ENCODE peak calls at places on chromosomes 6 and 20, in five cellular contexts. X, V, B, P and Z are unnamed samples.

GRCh38 chr20:20360464-20360863 is 7.4 kb upstream of the INSM1 start:
- DNase-seq in P (peak; percentile 45), X (peak; percentile 17), B (peak; percentile 49), V (peak; percentile 53), Z (peak; percentile 28)

GRCh38 chr6:27768556-27768955 is 143.6 kb downstream of the OR2B2 start:
- DNase-seq in V (no peak), B (no peak), P (no peak), X (no peak), Z (no peak)

GRCh38 chr6:133512410-133513016 is 271.4 kb downstream of the EYA4 start:
- DNase-seq in B (peak; percentile 3), P (peak; percentile 49), V (peak; percentile 40), X (no peak), Z (peak; percentile 27)

GRCh38 chr6:159134701-159135364 is 34.4 kb upstream of the FNDC1 start:
- DNase-seq in X (peak; percentile 60), V (peak; percentile 76), P (peak; percentile 33), B (peak; percentile 65), Z (peak; percentile 19)

GRCh38 chr6:150068786-150069648 is at the start of gene ULBP3:
- DNase-seq in P (peak; percentile 86), B (peak; percentile 39), X (no peak), V (peak; percentile 52), Z (peak; percentile 95)

GRCh38 chr20:12591949-12592470 is 416.8 kb upstream of the SPTLC3 start:
- DNase-seq in X (no peak), P (no peak), V (peak; percentile 95), B (peak; percentile 64), Z (no peak)

GRCh38 chr20:59598625-59599310 is 5.6 kb upstream of the PHACTR3 start:
- DNase-seq in B (no peak), X (no peak), P (no peak), V (peak; percentile 54), Z (no peak)

GRCh38 chr20:44637490-44638372 is 13.8 kb downstream of the ADA start:
- DNase-seq in X (no peak), P (no peak), V (no peak), B (no peak), Z (no peak)

GRCh38 chr20:5608104-5608447 is 142.1 kb upstream of the SHLD1 start:
- DNase-seq in X (no peak), P (no peak), V (peak; percentile 38), B (peak; percentile 89), Z (no peak)

GRCh38 chr6:13281630-13282156 is 46.6 kb downstream of the TBC1D7 start:
- DNase-seq in X (no peak), B (no peak), V (no peak), P (peak; percentile 50), Z (no peak)

GRCh38 chr6:22372922-22373321 is 76.1 kb upstream of the PRL start:
- DNase-seq in B (no peak), P (no peak), X (no peak), V (no peak), Z (no peak)

GRCh38 chr6:134199848-134200606 is 117.9 kb downstream of the SGK1 start:
- DNase-seq in V (no peak), X (no peak), P (no peak), B (no peak), Z (no peak)

GRCh38 chr6:22838346-22838745 is 269.0 kb downstream of the HDGFL1 start:
- DNase-seq in X (no peak), B (peak; percentile 2), V (no peak), P (peak; percentile 46), Z (no peak)

GRCh38 chr6:44078219-44078794 is 48.9 kb downstream of the MRPL14 start:
- DNase-seq in X (no peak), V (no peak), B (no peak), P (no peak), Z (no peak)

GRCh38 chr6:117440558-117441525 is 15.1 kb upstream of the ROS1 start:
- DNase-seq in V (no peak), P (peak; percentile 95), B (no peak), X (no peak), Z (peak; percentile 87)

GRCh38 chr6:77511860-77512259 is 48.6 kb upstream of the HTR1B start:
- DNase-seq in V (no peak), P (peak; percentile 2), B (no peak), X (no peak), Z (no peak)

GRCh38 chr20:57056651-57057050 is 209.8 kb downstream of the BMP7 start:
- DNase-seq in V (no peak), X (no peak), P (no peak), B (no peak), Z (no peak)